ENCODE peak calls at places on chromosomes 2 and 18, in five cellular contexts. Y, U, Z, G and I are unnamed samples.

GRCh38 chr18:21996261-21996892 is 173.0 kb upstream of the GATA6 start:
- DNase-seq in Y (peak), U (no peak), Z (no peak), G (no peak), I (no peak)

GRCh38 chr2:127102464-127103242 is 4.3 kb downstream of the BIN1 start:
- DNase-seq in Y (no peak), U (no peak), Z (no peak), G (no peak), I (no peak)

GRCh38 chr18:58753976-58754375 is 82.7 kb downstream of the MALT1 start:
- DNase-seq in Y (no peak), U (no peak), Z (no peak), G (no peak), I (no peak)

GRCh38 chr2:226690471-226691024 is 109.1 kb downstream of the IRS1 start:
- DNase-seq in Y (no peak), U (no peak), Z (no peak), G (no peak), I (no peak)

GRCh38 chr18:63208676-63209075 is 110.9 kb downstream of the BCL2 start:
- DNase-seq in Y (no peak), U (no peak), Z (no peak), G (no peak), I (no peak)

GRCh38 chr2:1769703-1770422 is 25.5 kb upstream of the PXDN start:
- DNase-seq in Y (peak), U (peak), Z (peak), G (peak), I (no peak)

GRCh38 chr2:226638576-226638975 is 161.0 kb downstream of the IRS1 start:
- DNase-seq in Y (no peak), U (no peak), Z (peak), G (no peak), I (no peak)

GRCh38 chr2:45892236-45892701 is 240.8 kb downstream of the PRKCE start:
- DNase-seq in Y (no peak), U (no peak), Z (no peak), G (no peak), I (no peak)

GRCh38 chr2:43329637-43330036 is 103.2 kb upstream of the ZFP36L2 start:
- DNase-seq in Y (no peak), U (no peak), Z (no peak), G (no peak), I (no peak)

GRCh38 chr2:235669983-235670962 is 176.4 kb downstream of the AGAP1 start:
- DNase-seq in Y (no peak), U (peak), Z (no peak), G (peak), I (no peak)

GRCh38 chr2:147910990-147911473 is 66.2 kb downstream of the ACVR2A start:
- DNase-seq in Y (peak), U (no peak), Z (peak), G (peak), I (peak)

GRCh38 chr2:105375001-105375561 is 23.8 kb downstream of the FHL2 start:
- DNase-seq in Y (no peak), U (no peak), Z (no peak), G (no peak), I (no peak)

GRCh38 chr18:58097127-58097906 is 53.3 kb downstream of the NEDD4L start:
- DNase-seq in Y (peak), U (no peak), Z (no peak), G (no peak), I (no peak)

GRCh38 chr2:16189019-16189850 is 248.9 kb downstream of the MYCN start:
- DNase-seq in Y (no peak), U (no peak), Z (no peak), G (no peak), I (no peak)

GRCh38 chr2:202135111-202135874 is 62.2 kb downstream of the KIAA2012 start:
- DNase-seq in Y (no peak), U (no peak), Z (no peak), G (no peak), I (no peak)

GRCh38 chr2:191421950-191422349 is 176.7 kb downstream of the MYO1B start:
- DNase-seq in Y (no peak), U (no peak), Z (no peak), G (no peak), I (no peak)

GRCh38 chr2:46847726-46848421 is 67.7 kb downstream of the MCFD2 start:
- DNase-seq in Y (no peak), U (no peak), Z (no peak), G (no peak), I (no peak)

GRCh38 chr2:35447210-35447609 is 908.4 kb upstream of the CRIM1 start:
- DNase-seq in Y (no peak), U (no peak), Z (no peak), G (no peak), I (no peak)

GRCh38 chr2:37390777-37391176 is 46.3 kb downstream of the QPCT start:
- DNase-seq in Y (no peak), U (no peak), Z (no peak), G (no peak), I (no peak)

GRCh38 chr2:70003093-70003830 is 41.8 kb upstream of the ASPRV1 start:
- DNase-seq in Y (no peak), U (no peak), Z (no peak), G (no peak), I (no peak)

GRCh38 chr18:51491678-51492372 is 294.3 kb upstream of the MEX3C start:
- DNase-seq in Y (no peak), U (no peak), Z (no peak), G (no peak), I (no peak)

GRCh38 chr2:25835906-25836305 is 42.4 kb downstream of the ASXL2 start:
- DNase-seq in Y (no peak), U (no peak), Z (no peak), G (no peak), I (no peak)

GRCh38 chr2:201120500-201120899 is 4.5 kb downstream of the CFLAR start:
- DNase-seq in Y (no peak), U (no peak), Z (no peak), G (no peak), I (no peak)

GRCh38 chr2:105114551-105114950 is 76.7 kb downstream of the MRPS9 start:
- DNase-seq in Y (peak), U (peak), Z (peak), G (peak), I (no peak)

GRCh38 chr2:189327879-189328351 is 113.4 kb upstream of the WDR75 start:
- DNase-seq in Y (no peak), U (no peak), Z (no peak), G (no peak), I (no peak)

GRCh38 chr2:134692461-134692860 is 26.3 kb downstream of the TMEM163 start:
- DNase-seq in Y (no peak), U (no peak), Z (peak), G (peak), I (no peak)

GRCh38 chr2:45681675-45682074 is 30.2 kb downstream of the PRKCE start:
- DNase-seq in Y (peak), U (peak), Z (no peak), G (no peak), I (no peak)

GRCh38 chr2:29841386-29842004 is 79.9 kb downstream of the ALK start:
- DNase-seq in Y (peak), U (peak), Z (peak), G (peak), I (peak)

GRCh38 chr2:103135679-103136078 is 373.8 kb downstream of the TMEM182 start:
- DNase-seq in Y (no peak), U (no peak), Z (no peak), G (no peak), I (no peak)

GRCh38 chr18:23701544-23702064 is 12.4 kb downstream of the LAMA3 start:
- DNase-seq in Y (no peak), U (no peak), Z (no peak), G (no peak), I (no peak)

GRCh38 chr2:102509749-102510148 is 36.7 kb downstream of the SLC9A4 start:
- DNase-seq in Y (no peak), U (no peak), Z (no peak), G (no peak), I (no peak)

GRCh38 chr2:199055336-199055735 is 402.4 kb downstream of the SATB2 start:
- DNase-seq in Y (no peak), U (no peak), Z (no peak), G (no peak), I (no peak)

GRCh38 chr2:2621855-2622254 is 290.8 kb upstream of the MYT1L start:
- DNase-seq in Y (no peak), U (no peak), Z (no peak), G (no peak), I (no peak)

GRCh38 chr2:184554736-184555135 is 43.6 kb upstream of the ZNF804A start:
- DNase-seq in Y (no peak), U (no peak), Z (no peak), G (no peak), I (no peak)

GRCh38 chr2:118738106-118738505 is 109.3 kb downstream of the EN1 start:
- DNase-seq in Y (no peak), U (no peak), Z (no peak), G (no peak), I (no peak)

GRCh38 chr2:118737690-118738089 is 109.8 kb downstream of the EN1 start:
- DNase-seq in Y (no peak), U (no peak), Z (no peak), G (no peak), I (no peak)

DNA sequence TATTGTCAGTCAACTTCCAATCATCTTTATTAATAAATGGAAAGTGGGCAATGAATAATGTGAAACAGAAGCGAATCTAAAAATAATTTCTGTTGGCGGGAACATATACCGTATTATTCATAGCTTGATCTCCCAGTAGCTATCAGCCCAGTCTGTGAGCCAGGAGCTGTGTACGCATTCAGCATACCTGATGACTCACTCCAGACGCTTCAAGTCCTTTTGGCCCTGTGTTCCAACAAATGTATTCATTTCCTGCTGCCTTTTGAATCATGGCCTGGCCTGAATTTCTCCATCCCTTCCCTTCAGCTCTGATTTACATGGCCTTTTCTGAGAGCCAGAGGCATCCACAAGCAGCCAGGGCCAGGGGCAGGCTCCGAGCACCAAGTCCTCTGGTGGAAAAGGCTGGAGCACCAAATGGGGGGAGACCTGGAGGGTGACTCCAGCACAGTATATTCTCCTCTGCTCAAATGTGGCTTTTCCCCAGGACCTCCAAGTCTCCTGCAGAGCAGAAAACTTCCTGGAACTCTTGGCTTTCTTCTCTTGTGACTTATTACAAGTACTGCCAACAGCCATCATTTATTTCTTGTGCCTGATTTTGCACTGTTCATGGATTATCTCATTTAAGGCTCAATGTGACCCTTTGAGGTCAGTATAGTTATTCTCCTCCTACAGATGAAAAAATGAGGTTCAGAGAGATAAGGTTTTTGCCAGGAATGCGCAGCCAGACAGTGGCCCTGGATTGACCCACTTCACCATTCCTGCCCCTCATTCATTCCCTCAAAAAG is 108.7 kb downstream of the EN1 start:
- DNase-seq in Y (peak), U (peak), Z (peak), G (peak), I (no peak)
- H3K4me2 ChIP-seq in Y (no peak), U (peak), Z (peak), G (no peak), I (no peak)

DNA sequence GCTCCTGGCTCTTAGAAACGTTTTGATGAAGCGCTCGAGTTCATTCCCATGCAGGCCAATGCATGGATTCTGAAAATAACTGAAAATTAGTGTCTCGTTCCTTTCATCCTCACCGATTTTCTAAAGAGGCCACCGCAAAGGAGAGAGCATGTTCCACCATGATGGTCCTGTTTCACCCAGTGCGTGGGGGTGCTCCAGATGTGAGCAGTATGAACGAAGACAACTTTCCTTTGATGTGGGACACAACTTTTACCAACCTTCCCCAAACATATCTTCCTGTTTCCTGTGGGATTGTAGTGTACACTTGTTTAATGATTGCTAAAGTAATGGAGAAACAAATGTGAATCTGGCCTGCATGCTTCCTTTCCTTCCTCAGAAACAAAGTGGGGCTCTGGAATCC is 114.5 kb downstream of the PRPF40A start:
- DNase-seq in Y (peak), U (no peak), Z (no peak), G (no peak), I (no peak)
- TF ChIP-seq JUNB in Y (no peak), U (no peak), Z (no peak), G (no peak), I (no peak)

DNA sequence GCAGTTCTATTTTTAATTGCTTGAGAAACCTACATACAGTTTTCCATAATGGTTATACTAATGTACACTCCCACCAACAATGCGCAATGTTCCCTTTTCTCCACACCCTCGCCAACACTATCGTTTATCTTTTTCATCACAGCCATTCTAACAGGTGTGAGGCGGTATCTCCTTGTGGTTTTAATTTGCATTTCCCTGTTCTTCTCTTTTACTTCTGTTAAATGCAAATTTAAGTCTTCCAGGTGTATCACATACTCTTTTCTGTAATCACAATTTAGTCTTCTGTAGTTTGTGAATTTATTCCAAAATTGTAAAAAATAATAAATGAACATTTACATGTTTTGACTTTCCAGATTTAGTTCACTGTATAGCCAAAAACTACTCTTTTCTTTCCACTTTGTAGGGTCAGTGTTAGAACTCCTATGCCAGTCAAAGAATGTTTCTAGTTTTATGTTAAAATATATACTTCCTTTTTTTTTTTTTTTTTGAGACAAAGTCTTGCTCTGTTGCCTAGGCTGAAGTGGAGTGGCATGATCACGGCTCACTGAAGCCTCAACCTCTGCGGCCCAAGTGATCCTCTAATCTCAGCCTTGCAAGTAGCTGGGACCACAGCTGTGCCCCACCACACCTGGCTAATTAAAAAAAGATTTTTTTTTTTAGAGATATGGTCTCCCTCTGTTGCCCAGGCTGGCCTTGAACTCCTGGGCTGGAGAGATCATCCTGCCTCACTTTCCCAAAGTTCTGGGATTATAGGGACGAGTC is 15.4 kb upstream of the ACYP2 start:
- DNase-seq in Y (no peak), U (no peak), Z (no peak), G (no peak), I (no peak)
- H3K4me2 ChIP-seq in Y (no peak), U (no peak), Z (no peak), G (no peak), I (peak)

GRCh38 chr2:128901572-128902391 is 583.1 kb upstream of the HS6ST1 start:
- DNase-seq in Y (no peak), U (no peak), Z (no peak), G (peak), I (no peak)
- TF ChIP-seq JUNB in Y (no peak), U (no peak), Z (no peak), G (no peak), I (no peak)

DNA sequence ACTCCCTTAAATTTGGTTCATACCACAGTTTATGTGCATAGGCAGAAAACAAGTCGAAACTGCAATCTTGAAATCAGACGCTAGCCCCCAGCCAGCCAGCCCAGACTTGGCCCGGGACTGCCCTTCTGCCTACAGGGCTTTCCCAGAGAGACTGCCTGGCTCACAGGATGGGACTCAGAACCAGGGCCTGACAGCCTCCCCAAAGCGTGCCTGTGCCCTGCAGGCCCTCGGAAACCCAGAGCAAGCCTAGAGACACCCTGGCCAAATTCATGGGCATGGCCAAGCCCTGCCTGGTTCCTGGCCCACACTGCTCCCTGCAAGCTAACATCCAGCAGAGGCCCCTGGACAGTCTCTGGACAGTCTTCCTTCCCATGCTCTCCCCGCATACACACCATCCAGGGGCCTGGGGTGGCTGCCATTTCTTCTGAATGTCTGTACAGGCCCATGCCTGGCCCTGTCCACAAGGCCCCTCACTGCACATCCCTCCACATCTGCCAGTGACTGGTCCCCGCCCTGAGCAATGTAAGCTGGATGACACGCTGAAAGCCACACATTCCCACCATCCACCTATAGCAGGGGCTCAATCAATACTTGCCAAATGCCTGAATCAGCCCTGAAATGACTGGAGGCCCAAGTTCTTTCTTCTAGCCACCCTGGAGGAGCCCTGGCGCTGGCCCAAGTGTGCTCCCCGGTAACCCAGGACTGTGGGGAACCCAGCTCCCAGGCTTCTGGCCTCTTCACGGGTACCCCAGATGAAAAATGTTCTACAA is 73.1 kb downstream of the HDAC4 start:
- DNase-seq in Y (no peak), U (no peak), Z (no peak), G (no peak), I (no peak)
- H3K4me2 ChIP-seq in Y (no peak), U (no peak), Z (no peak), G (no peak), I (no peak)

DNA sequence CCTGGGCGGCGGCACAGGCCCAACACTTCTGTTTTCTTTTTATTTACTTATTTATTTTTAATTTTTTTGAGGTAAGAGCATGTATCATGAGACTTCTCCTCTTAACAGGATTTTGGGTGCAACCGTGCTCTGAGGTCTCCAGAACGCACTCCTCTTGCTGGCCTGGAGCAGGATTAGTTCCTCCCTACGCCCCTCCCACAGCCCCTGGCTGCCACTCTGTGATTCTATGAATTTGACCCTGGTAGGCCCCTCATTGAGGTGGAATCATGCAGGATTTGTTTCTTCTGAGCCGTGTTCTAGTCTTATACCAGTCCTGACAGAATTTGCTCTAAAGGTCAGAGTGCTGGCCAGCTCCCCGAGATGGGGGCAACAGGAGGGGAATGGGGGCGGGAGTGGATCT is 106.5 kb upstream of the HS6ST1 start:
- DNase-seq in Y (no peak), U (no peak), Z (no peak), G (no peak), I (no peak)
- TF ChIP-seq JUNB in Y (no peak), U (no peak), Z (no peak), G (no peak), I (no peak)

DNA sequence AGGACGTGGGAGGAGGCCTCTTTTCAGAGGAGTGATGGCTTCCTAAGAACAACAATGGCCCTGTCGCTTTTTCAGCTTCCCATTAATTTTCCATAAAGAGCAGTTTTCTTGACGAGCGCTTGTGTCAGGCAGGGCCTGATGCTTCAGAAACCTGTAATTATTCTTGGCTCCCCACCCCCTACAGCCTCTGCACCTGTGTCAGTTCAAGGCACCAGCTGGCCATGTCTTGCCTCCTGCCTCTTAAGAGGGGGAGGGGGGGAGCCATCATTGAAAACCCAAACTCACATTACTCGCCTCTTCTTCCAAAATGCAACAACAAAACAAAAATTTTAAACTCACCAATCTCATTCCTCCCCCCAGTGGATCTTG is 32.3 kb downstream of the KLF7 start:
- DNase-seq in Y (no peak), U (no peak), Z (no peak), G (peak), I (no peak)
- H3K4me2 ChIP-seq in Y (no peak), U (peak), Z (no peak), G (peak), I (no peak)

DNA sequence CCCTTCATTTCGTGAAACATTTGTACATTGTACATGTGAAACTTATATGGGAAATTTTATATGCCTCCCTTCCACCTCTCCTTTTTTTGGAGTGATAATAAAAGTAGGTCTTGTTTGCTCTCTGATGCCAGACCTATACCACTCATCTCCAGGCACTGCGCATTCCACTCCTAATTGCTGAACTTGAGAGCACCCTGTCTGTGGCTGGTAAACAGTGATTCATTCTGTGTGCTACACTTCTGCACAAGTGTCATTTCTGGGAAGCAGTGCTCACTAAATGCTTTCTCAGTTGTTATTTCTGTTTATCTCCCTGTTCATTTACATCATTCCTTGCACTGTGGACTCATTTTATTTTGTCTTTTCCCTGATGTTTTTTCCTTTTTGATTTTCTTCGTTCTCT is 15.6 kb upstream of the CCDC85A start:
- DNase-seq in Y (no peak), U (no peak), Z (no peak), G (no peak), I (no peak)
- TF ChIP-seq JUNB in Y (no peak), U (no peak), Z (no peak), G (no peak), I (no peak)